ENCODE peak calls at places on chromosome 17, in seven cellular contexts. X is T-cell; R is iPS-NIHi11; Z is GM04504; T is central memory CD4-positive, alpha-beta T cell; L is AG08395; U is stimulated activated CD4-positive, alpha-beta T cell treated with anti-CD3 and anti-CD28 coated beads, Interleukin-4, amount 100 ng/mL, for 4 hours. S is an unnamed sample.

GRCh38 chr17:40323731-40324650 is 15.0 kb downstream of the RARA start:
- DNase-seq in X (peak), R (no peak), Z (no peak), T (peak), L (peak), U (no peak), S (no peak)

GRCh38 chr17:63832455-63832854 is 5.0 kb upstream of the FTSJ3 start:
- DNase-seq in X (no peak), R (no peak), Z (no peak), T (no peak), L (no peak), U (no peak), S (no peak)

GRCh38 chr17:1022278-1023024 is 25.5 kb downstream of the TIMM22 start:
- DNase-seq in X (no peak), R (no peak), Z (no peak), T (no peak), L (no peak), U (no peak), S (no peak)

GRCh38 chr17:4719684-4720221 is 9.3 kb downstream of the ARRB2 start:
- DNase-seq in X (no peak), R (no peak), Z (no peak), T (no peak), L (no peak), U (no peak), S (no peak)

GRCh38 chr17:80101946-80102706 is 745 bp downstream of the GAA start:
- DNase-seq in X (no peak), R (peak), Z (no peak), T (peak), L (peak), U (no peak), S (no peak)

GRCh38 chr17:36808181-36808661 is 129.1 kb upstream of the LHX1 start:
- DNase-seq in X (no peak), R (peak), Z (no peak), T (no peak), L (no peak), U (no peak), S (no peak)

GRCh38 chr17:65231662-65232335 is 94.6 kb downstream of the RGS9 start:
- DNase-seq in X (no peak), R (peak), Z (peak), T (peak), L (peak), U (peak), S (peak)

GRCh38 chr17:56125830-56126819 is 27.1 kb upstream of the ANKFN1 start:
- DNase-seq in X (no peak), R (peak), Z (peak), T (no peak), L (peak), U (no peak), S (peak)

GRCh38 chr17:21467739-21468490 is 91.8 kb downstream of the KCNJ12 start:
- DNase-seq in X (no peak), R (no peak), Z (no peak), T (no peak), L (no peak), U (no peak), S (no peak)

GRCh38 chr17:49223517-49224197 is 6.9 kb downstream of the PHOSPHO1 start:
- DNase-seq in X (no peak), R (peak), Z (no peak), T (peak), L (peak), U (peak), S (no peak)

GRCh38 chr17:31148205-31148604 is 53.4 kb downstream of the NF1 start:
- DNase-seq in X (no peak), R (no peak), Z (no peak), T (no peak), L (no peak), U (no peak), S (no peak)

GRCh38 chr17:50649042-50649908 is 14.6 kb downstream of the ABCC3 start:
- DNase-seq in X (no peak), R (no peak), Z (no peak), T (no peak), L (no peak), U (no peak), S (no peak)

GRCh38 chr17:27329146-27329805 is 35.4 kb downstream of the WSB1 start:
- DNase-seq in X (no peak), R (no peak), Z (no peak), T (no peak), L (no peak), U (no peak), S (no peak)

GRCh38 chr17:1188812-1189211 is 9.0 kb upstream of the ABR start:
- DNase-seq in X (no peak), R (no peak), Z (peak), T (no peak), L (peak), U (no peak), S (no peak)